ENCODE peak calls at places on chromosomes 6 and 20, in nine cellular contexts. F, A, T, Q, R, J, N, M and L are unnamed samples.
A peak's percentile ranks its signal among the peaks of the same experiment; 100 is the strongest.

GRCh38 chr20:24668384-24668702 is 198.9 kb downstream of the SYNDIG1 start:
- DNase-seq in Q (no peak), A (no peak), J (no peak), N (no peak), M (no peak), T (no peak), F (no peak), R (no peak), L (no peak)

GRCh38 chr6:2623348-2623747 is 127.4 kb downstream of the MYLK4 start:
- DNase-seq in M (no peak), F (no peak), J (no peak), N (no peak), A (no peak), Q (no peak), R (no peak), T (no peak), L (peak; percentile 31)

GRCh38 chr6:38567436-38567835 is 72.3 kb downstream of the BTBD9 start:
- DNase-seq in N (peak; percentile 15), T (peak; percentile 92), J (peak; percentile 75), A (peak; percentile 53), F (peak; percentile 39), R (peak; percentile 49), M (no peak), Q (no peak), L (peak; percentile 84)

GRCh38 chr20:48945840-48946514 is 24.5 kb downstream of the ARFGEF2 start:
- DNase-seq in J (peak; percentile 69), F (peak; percentile 46), R (no peak), A (no peak), T (peak; percentile 31), Q (no peak), N (peak; percentile 92), M (no peak), L (no peak)

GRCh38 chr20:49821850-49822249 is 9.2 kb downstream of the SLC9A8 start:
- DNase-seq in R (peak; percentile 35), J (no peak), Q (no peak), F (no peak), A (no peak), N (no peak), M (no peak), T (peak; percentile 68), L (no peak)

GRCh38 chr6:78605909-78606446 is 261.4 kb upstream of the IRAK1BP1 start:
- DNase-seq in T (peak; percentile 88), N (peak; percentile 66), Q (no peak), F (no peak), J (no peak), M (no peak), A (no peak), R (no peak), L (no peak)

GRCh38 chr20:58669287-58670006 is 18.4 kb downstream of the STX16 start:
- DNase-seq in R (no peak), M (peak; percentile 67), N (no peak), Q (no peak), A (no peak), J (no peak), T (no peak), F (no peak), L (no peak)

GRCh38 chr20:48064929-48065328 is 279.6 kb upstream of the SULF2 start:
- DNase-seq in A (no peak), F (no peak), J (no peak), T (peak; percentile 83), M (no peak), N (peak; percentile 85), Q (no peak), R (no peak), L (no peak)

GRCh38 chr6:156988276-156989158 is 211.3 kb downstream of the ARID1B start:
- DNase-seq in M (peak; percentile 56), Q (no peak), R (no peak), N (no peak), A (no peak), J (no peak), T (no peak), F (no peak), L (no peak)

GRCh38 chr6:109922851-109923250 is 55.3 kb upstream of the GPR6 start:
- DNase-seq in R (no peak), Q (no peak), N (no peak), J (no peak), T (peak; percentile 4), F (no peak), A (no peak), M (no peak), L (no peak)

GRCh38 chr6:10404799-10405524 is 9.9 kb downstream of the TFAP2A start:
- DNase-seq in N (peak; percentile 9), A (no peak), T (peak; percentile 38), J (no peak), R (no peak), F (no peak), M (no peak), Q (no peak), L (no peak)

GRCh38 chr6:42221546-42221945 is 3.9 kb upstream of the MRPS10 start:
- DNase-seq in Q (no peak), T (no peak), R (no peak), M (no peak), J (no peak), F (no peak), N (no peak), A (no peak), L (no peak)

GRCh38 chr6:168877821-168878282 is 375.8 kb downstream of the THBS2 start:
- DNase-seq in A (peak; percentile 12), J (no peak), F (no peak), R (peak; percentile 25), Q (no peak), N (peak; percentile 34), M (no peak), T (peak; percentile 3), L (no peak)